ENCODE peak calls at places on chromosomes 12 and 14, in four cellular contexts. B is EH, U is NCI-H774, R is fibroblast of mammary gland. V is an unnamed sample.

GRCh38 chr14:50311337-50311973 is 574 bp downstream of the L2HGDH start:
- DNase-seq in U (no peak), B (no peak), R (no peak), V (no peak)

GRCh38 chr12:14716848-14717444 is 20.5 kb upstream of the GUCY2C start:
- DNase-seq in R (peak), U (no peak), B (peak), V (peak)

GRCh38 chr12:55515696-55516095 is 23.5 kb downstream of the OR6C68 start:
- DNase-seq in U (no peak), R (no peak), B (no peak), V (no peak)

GRCh38 chr14:23061995-23062394 is 4.7 kb upstream of the CDH24 start:
- DNase-seq in U (no peak), B (peak), R (peak), V (no peak)

GRCh38 chr14:93655078-93655750 is 133.1 kb downstream of the PRIMA1 start:
- DNase-seq in U (no peak), R (peak), B (peak), V (no peak)

GRCh38 chr12:32454075-32454474 is 54.7 kb downstream of the FGD4 start:
- DNase-seq in B (peak), R (peak), U (no peak), V (no peak)

GRCh38 chr12:45973526-45973925 is 16.8 kb downstream of the SCAF11 start:
- DNase-seq in B (peak), R (peak), U (no peak), V (no peak)

GRCh38 chr14:91363776-91364523 is 53.7 kb downstream of the CCDC88C start:
- DNase-seq in U (no peak), B (no peak), R (no peak), V (no peak)

GRCh38 chr12:6867407-6868210 is at the start of gene TPI1:
- DNase-seq in R (peak), B (peak), U (peak), V (peak)

GRCh38 chr14:88454886-88455285 is 69.4 kb downstream of the SPATA7 start:
- DNase-seq in R (peak), U (no peak), B (peak), V (no peak)

GRCh38 chr14:69711065-69711464 is 55.9 kb upstream of the SRSF5 start:
- DNase-seq in U (peak), B (no peak), R (no peak), V (peak)

GRCh38 chr14:76456891-76457586 is 81.1 kb downstream of the ESRRB start:
- DNase-seq in R (no peak), U (no peak), B (no peak), V (no peak)

GRCh38 chr12:132453361-132454133 is 36.4 kb upstream of the FBRSL1 start:
- DNase-seq in U (no peak), B (peak), R (no peak), V (peak)

GRCh38 chr12:57603758-57604453 is 718 bp upstream of the DTX3 start:
- DNase-seq in U (peak), R (peak), B (peak), V (no peak)

GRCh38 chr12:50527086-50527726 is 22.4 kb downstream of the DIP2B start:
- DNase-seq in B (no peak), R (no peak), U (no peak), V (no peak)

GRCh38 chr12:47222960-47223847 is 143.4 kb upstream of the AMIGO2 start:
- DNase-seq in B (no peak), U (peak), R (no peak), V (no peak)

GRCh38 chr12:106841471-106842302 is 67.2 kb downstream of the RIC8B start:
- DNase-seq in R (peak), U (peak), B (peak), V (no peak)

GRCh38 chr14:61051046-61051445 is 70.0 kb downstream of the SLC38A6 start:
- DNase-seq in R (no peak), U (no peak), B (no peak), V (no peak)

GRCh38 chr14:22159049-22159448 is 430.0 kb downstream of the DAD1 start:
- DNase-seq in B (no peak), R (no peak), U (no peak), V (no peak)

GRCh38 chr12:55931780-55932545 is 1.0 kb downstream of the DGKA start:
- DNase-seq in B (peak), R (peak), U (peak), V (peak)

GRCh38 chr12:9925746-9926393 is 6.3 kb downstream of the CLEC2A start:
- DNase-seq in B (peak), U (no peak), R (peak), V (no peak)

GRCh38 chr14:73823339-73823885 is 28.2 kb upstream of the PTGR2 start:
- DNase-seq in U (no peak), B (no peak), R (no peak), V (no peak)

GRCh38 chr14:20707622-20708021 is 19.1 kb downstream of the ANG start:
- DNase-seq in U (no peak), B (peak), R (no peak), V (peak)

GRCh38 chr12:123139926-123140674 is 10.8 kb downstream of the PITPNM2 start:
- DNase-seq in U (peak), R (peak), B (peak), V (peak)

GRCh38 chr12:47273191-47273626 is 193.4 kb upstream of the AMIGO2 start:
- DNase-seq in R (no peak), U (no peak), B (peak), V (no peak)

GRCh38 chr12:47877081-47877480 is 27.7 kb downstream of the VDR start:
- DNase-seq in B (no peak), R (no peak), U (no peak), V (no peak)

V was measured in mucosa of descending colon.